ENCODE peak calls at places on chromosomes 13 and 19, in five cellular contexts. J, H, X, R and K are unnamed samples.

GRCh38 chr13:91045351-91046034 is 302.0 kb upstream of the MIR17HG start:
- DNase-seq in R (no peak), H (no peak), J (no peak), X (no peak), K (no peak)

GRCh38 chr13:75968103-75968838 is 332.1 kb downstream of the LMO7 start:
- DNase-seq in R (no peak), H (peak; percentile 46), X (no peak), J (no peak), K (peak; percentile 55)

GRCh38 chr19:52533901-52534300 is 6.4 kb downstream of the ZNF808 start:
- DNase-seq in J (no peak), X (peak; percentile 35), H (no peak), R (no peak), K (no peak)

GRCh38 chr13:85700909-85701308 is 98.3 kb downstream of the SLITRK6 start:
- DNase-seq in R (no peak), X (no peak), J (no peak), H (peak; percentile 89), K (no peak)

GRCh38 chr19:13872339-13872694 is 4.6 kb upstream of the NANOS3 start:
- DNase-seq in H (no peak), R (no peak), J (no peak), X (no peak), K (no peak)

GRCh38 chr13:80508031-80508430 is 167.1 kb upstream of the SPRY2 start:
- DNase-seq in X (no peak), R (no peak), H (no peak), J (no peak), K (peak; percentile 28)

GRCh38 chr19:18281082-18282020 is at the start of gene JUND:
- DNase-seq in H (peak; percentile 98), R (peak; percentile 91), X (peak; percentile 99), J (peak; percentile 98), K (peak; percentile 98)

GRCh38 chr13:44188257-44188656 is 185.4 kb upstream of the SERP2 start:
- DNase-seq in X (no peak), H (peak; percentile 94), R (no peak), J (no peak), K (no peak)

GRCh38 chr13:72804301-72804700 is 22.4 kb downstream of the PIBF1 start:
- DNase-seq in J (no peak), R (no peak), X (no peak), H (no peak), K (no peak)

GRCh38 chr13:40812724-40813445 is 23.5 kb downstream of the SLC25A15 start:
- DNase-seq in R (no peak), X (no peak), J (no peak), H (peak; percentile 64), K (peak; percentile 55)

GRCh38 chr13:73522937-73523336 is 464.1 kb downstream of the KLF5 start:
- DNase-seq in R (no peak), H (no peak), J (no peak), X (no peak), K (no peak)

GRCh38 chr19:45496349-45496953 is 396 bp downstream of the RTN2 start:
- DNase-seq in R (peak; percentile 64), J (peak; percentile 59), X (no peak), H (no peak), K (no peak)

GRCh38 chr19:42281175-42282035 is 12.4 kb downstream of the CIC start:
- DNase-seq in H (peak; percentile 65), X (peak; percentile 83), R (peak; percentile 34), J (peak; percentile 55), K (peak; percentile 70)

GRCh38 chr13:74015137-74015536 is 119.1 kb downstream of the KLF12 start:
- DNase-seq in H (no peak), R (no peak), X (no peak), J (no peak), K (no peak)

GRCh38 chr19:41425174-41426115 is 1.7 kb downstream of the B3GNT8 start:
- DNase-seq in R (no peak), H (no peak), X (no peak), J (no peak), K (no peak)

GRCh38 chr13:39149896-39150295 is 111.6 kb downstream of the NHLRC3 start:
- DNase-seq in J (no peak), H (no peak), R (no peak), X (no peak), K (no peak)

GRCh38 chr13:109724603-109725002 is 61.8 kb downstream of the IRS2 start:
- DNase-seq in X (no peak), R (no peak), H (no peak), J (no peak), K (no peak)

GRCh38 chr19:12840091-12841079 is 2.1 kb downstream of the MAST1 start:
- DNase-seq in H (peak; percentile 84), R (peak; percentile 66), X (peak; percentile 44), J (peak; percentile 81), K (peak; percentile 83)

GRCh38 chr13:98509271-98510155 is 67.4 kb downstream of the STK24 start:
- DNase-seq in R (no peak), H (peak; percentile 87), J (peak; percentile 72), X (no peak), K (peak; percentile 87)

GRCh38 chr19:38229585-38230073 is 5.6 kb upstream of the DPF1 start:
- DNase-seq in X (no peak), J (peak; percentile 81), H (peak; percentile 79), R (peak; percentile 76), K (peak; percentile 75)

GRCh38 chr19:45078390-45079062 is 534 bp upstream of the GEMIN7 start:
- DNase-seq in J (no peak), H (no peak), R (no peak), X (no peak), K (no peak)

GRCh38 chr19:18590273-18591272 is 2.0 kb downstream of the REX1BD start:
- DNase-seq in X (peak; percentile 82), R (peak; percentile 74), H (peak; percentile 76), J (peak; percentile 64), K (peak; percentile 66)

GRCh38 chr13:99979453-99980200 is 2.0 kb upstream of the ZIC2 start:
- DNase-seq in J (no peak), R (no peak), X (peak; percentile 16), H (no peak), K (no peak)

GRCh38 chr19:6947745-6948144 is 60.4 kb downstream of the ADGRE1 start:
- DNase-seq in J (peak; percentile 80), R (no peak), H (no peak), X (no peak), K (peak; percentile 32)

GRCh38 chr19:32748497-32748896 is 28.9 kb downstream of the TDRD12 start:
- DNase-seq in X (no peak), J (peak; percentile 26), H (no peak), R (no peak), K (no peak)

GRCh38 chr13:100362371-100362770 is 226.2 kb downstream of the GGACT start:
- DNase-seq in R (no peak), J (no peak), H (no peak), X (no peak), K (no peak)

GRCh38 chr19:38371081-38371480 is 3.3 kb upstream of the PSMD8 start:
- DNase-seq in J (no peak), X (no peak), H (no peak), R (no peak), K (no peak)

GRCh38 chr19:43532571-43532961 is 422 bp upstream of the ZNF575 start:
- DNase-seq in H (no peak), R (peak; percentile 14), J (no peak), X (peak; percentile 55), K (no peak)

GRCh38 chr13:45332831-45333219 is 8.2 kb downstream of the TPT1 start:
- DNase-seq in H (no peak), R (no peak), J (no peak), X (no peak), K (no peak)

GRCh38 chr19:53328967-53329366 is 4.6 kb upstream of the ZNF845 start:
- DNase-seq in J (peak; percentile 42), R (no peak), X (no peak), H (no peak), K (peak; percentile 32)

GRCh38 chr13:36981156-36981743 is 17.9 kb downstream of the ALG5 start:
- DNase-seq in R (no peak), J (no peak), X (no peak), H (peak; percentile 11), K (peak; percentile 78)

GRCh38 chr13:114130131-114130707 is 2.2 kb downstream of the RASA3 start:
- DNase-seq in J (peak; percentile 15), R (no peak), X (no peak), H (no peak), K (no peak)

GRCh38 chr13:33968520-33969507 is 150.9 kb downstream of the RFC3 start:
- DNase-seq in H (no peak), X (no peak), J (no peak), R (no peak), K (no peak)

GRCh38 chr13:41563501-41564001 is 106.2 kb downstream of the RGCC start:
- DNase-seq in J (no peak), H (peak; percentile 39), X (no peak), R (no peak), K (peak; percentile 58)

GRCh38 chr19:14413765-14414171 is 5.4 kb downstream of the DDX39A start:
- DNase-seq in H (no peak), X (no peak), J (no peak), R (no peak), K (peak; percentile 51)

GRCh38 chr13:91381371-91381770 is 17.1 kb upstream of the GPC5 start:
- DNase-seq in R (no peak), H (no peak), J (no peak), X (no peak), K (peak; percentile 51)

GRCh38 chr13:77915676-77916075 is 3.0 kb downstream of the EDNRB start:
- DNase-seq in H (no peak), R (no peak), J (no peak), X (no peak), K (no peak)
- TF ChIP-seq CTCF in H (no peak), R (no peak), J (no peak), X (no peak), K (no peak)

DNA sequence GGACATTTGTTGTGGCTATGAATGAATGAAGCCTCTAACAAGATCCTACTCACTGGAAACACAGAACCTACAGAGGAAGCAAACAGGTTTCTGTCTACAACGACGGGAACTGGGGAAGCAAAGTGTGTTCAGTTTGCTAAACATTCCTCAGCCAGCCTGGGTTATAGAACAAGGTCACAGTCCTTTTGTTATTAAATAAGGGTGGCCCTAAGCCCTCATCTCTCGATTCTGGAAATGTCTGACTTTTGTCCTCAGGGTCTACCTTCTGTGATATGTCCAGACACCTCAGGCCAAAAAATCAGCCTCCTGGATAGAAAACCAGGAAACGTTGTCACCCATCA is 64.6 kb upstream of the ARHGEF7 start:
- DNase-seq in X (no peak), H (no peak), R (no peak), J (no peak), K (no peak)
- TF ChIP-seq CTCF in X (no peak), H (no peak), R (peak; percentile 8), J (no peak), K (no peak)

GRCh38 chr19:28727835-28728159 is 485.2 kb downstream of the UQCRFS1 start:
- DNase-seq in J (no peak), R (no peak), H (no peak), X (no peak), K (no peak)
- TF ChIP-seq CTCF in J (no peak), R (no peak), H (no peak), X (no peak), K (no peak)

DNA sequence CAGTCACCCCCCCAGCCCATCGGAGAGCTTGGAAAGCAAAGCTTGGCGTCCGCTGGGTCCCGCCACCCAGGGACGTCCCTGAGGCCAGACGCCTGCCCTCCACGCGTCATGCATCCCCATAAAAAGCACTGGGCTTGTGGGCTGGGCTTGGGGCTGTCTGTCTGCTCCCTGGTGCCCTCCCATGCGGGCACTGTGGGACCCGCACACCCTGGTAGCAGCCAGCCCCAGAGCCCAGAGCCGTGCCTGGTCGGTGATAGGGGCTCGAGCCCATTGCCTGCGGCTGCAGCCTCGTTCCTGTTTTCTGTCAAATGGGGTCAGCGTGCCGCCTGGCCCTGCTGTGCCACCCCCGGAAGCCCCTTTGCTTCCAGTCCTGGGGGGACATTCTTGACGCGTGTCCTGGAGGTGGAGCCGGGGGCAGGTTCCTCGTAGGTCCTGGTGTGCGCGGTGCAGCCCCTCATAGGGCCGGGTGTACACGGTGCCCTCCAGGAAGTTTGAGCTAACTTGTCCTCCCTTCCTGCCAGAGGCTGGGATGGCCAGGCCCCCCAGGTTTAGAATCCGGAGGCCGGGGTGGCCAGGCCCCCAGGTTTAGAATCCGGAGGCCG is 4.3 kb upstream of the GZMM start:
- DNase-seq in H (no peak), R (no peak), X (no peak), J (no peak), K (no peak)
- TF ChIP-seq CTCF in H (no peak), R (no peak), X (no peak), J (no peak), K (no peak)